ENCODE peak calls at places on chromosomes 16 and 17, in seven cellular contexts. R is DND-41; N is AG04450; O is CD4-positive, CD25-positive, alpha-beta regulatory T cell; J is fibroblast of lung; K is uterus; W is neural progenitor cell. L is an unnamed sample.

GRCh38 chr16:3643095-3643730 is 11.3 kb upstream of the DNASE1 start:
- DNase-seq in R (no peak), N (no peak), O (no peak), J (no peak), K (no peak), W (no peak), L (no peak)

GRCh38 chr17:20263595-20263994 is 203.7 kb downstream of the LGALS9B start:
- DNase-seq in R (no peak), N (no peak), O (no peak), J (peak; percentile 48), K (peak; percentile 53), W (no peak), L (no peak)

GRCh38 chr17:49952209-49952911 is 16.6 kb upstream of the DLX4 start:
- DNase-seq in R (peak; percentile 61), N (peak; percentile 11), O (peak; percentile 56), J (peak; percentile 54), K (peak; percentile 55), W (peak; percentile 91), L (peak; percentile 87)

GRCh38 chr16:86452451-86452850 is 57.9 kb upstream of the FOXF1 start:
- DNase-seq in R (no peak), N (no peak), O (no peak), J (peak; percentile 65), K (no peak), W (no peak), L (no peak)

GRCh38 chr17:38465420-38466345 is 37.4 kb downstream of the ARHGAP23 start:
- DNase-seq in R (no peak), N (no peak), O (no peak), J (no peak), K (peak; percentile 70), W (no peak), L (peak; percentile 83)

GRCh38 chr17:28755486-28755885 is 11.7 kb downstream of the TRAF4 start:
- DNase-seq in R (no peak), N (no peak), O (no peak), J (peak; percentile 56), K (no peak), W (no peak), L (peak; percentile 24)

GRCh38 chr17:51120357-51120738 is 320 bp downstream of the SPAG9 start:
- DNase-seq in R (peak; percentile 50), N (no peak), O (no peak), J (peak; percentile 37), K (no peak), W (no peak), L (no peak)

GRCh38 chr16:9843424-9844013 is 338.7 kb downstream of the GRIN2A start:
- DNase-seq in R (no peak), N (no peak), O (no peak), J (no peak), K (no peak), W (no peak), L (no peak)

GRCh38 chr17:14197582-14197981 is 39.1 kb downstream of the CDRT15 start:
- DNase-seq in R (peak; percentile 32), N (no peak), O (no peak), J (no peak), K (no peak), W (no peak), L (no peak)

GRCh38 chr16:3038896-3039295 is 2.2 kb upstream of the BICDL2 start:
- DNase-seq in R (no peak), N (no peak), O (no peak), J (no peak), K (no peak), W (no peak), L (no peak)

GRCh38 chr16:24635900-24636610 is 93.4 kb upstream of the TNRC6A start:
- DNase-seq in R (no peak), N (peak; percentile 86), O (no peak), J (peak; percentile 96), K (peak; percentile 71), W (no peak), L (peak; percentile 95)

GRCh38 chr16:89547860-89548259 is 12.6 kb upstream of the RPL13 start:
- DNase-seq in R (no peak), N (no peak), O (no peak), J (no peak), K (no peak), W (no peak), L (no peak)

GRCh38 chr16:57133911-57134310 is 41.5 kb downstream of the CPNE2 start:
- DNase-seq in R (no peak), N (no peak), O (no peak), J (no peak), K (no peak), W (no peak), L (peak; percentile 35)

GRCh38 chr16:57039148-57039812 is 49.9 kb downstream of the NLRC5 start:
- DNase-seq in R (peak; percentile 70), N (peak; percentile 49), O (no peak), J (peak; percentile 77), K (no peak), W (no peak), L (no peak)

GRCh38 chr17:38415250-38416194 is 12.7 kb upstream of the ARHGAP23 start:
- DNase-seq in R (peak; percentile 92), N (peak; percentile 26), O (no peak), J (peak; percentile 81), K (no peak), W (peak; percentile 61), L (peak; percentile 58)

GRCh38 chr17:78214016-78214705 is at the start of gene BIRC5:
- DNase-seq in R (peak; percentile 92), N (peak; percentile 23), O (peak; percentile 85), J (peak; percentile 83), K (peak; percentile 82), W (peak; percentile 98), L (peak; percentile 96)

GRCh38 chr17:10192500-10192899 is 5.9 kb downstream of the GAS7 start:
- DNase-seq in R (no peak), N (no peak), O (no peak), J (no peak), K (no peak), W (no peak), L (no peak)

GRCh38 chr16:88005968-88006367 is 54.7 kb downstream of the BANP start:
- DNase-seq in R (no peak), N (no peak), O (no peak), J (no peak), K (no peak), W (no peak), L (no peak)

GRCh38 chr17:44766409-44767038 is 7.7 kb downstream of the ADAM11 start:
- DNase-seq in R (no peak), N (no peak), O (no peak), J (no peak), K (no peak), W (no peak), L (no peak)

GRCh38 chr17:7046127-7046724 is 2.3 kb upstream of the SLC16A11 start:
- DNase-seq in R (no peak), N (no peak), O (peak; percentile 35), J (no peak), K (no peak), W (peak; percentile 54), L (peak; percentile 92)

GRCh38 chr17:67713169-67713568 is 4.6 kb upstream of the NOL11 start:
- DNase-seq in R (no peak), N (no peak), O (no peak), J (no peak), K (no peak), W (no peak), L (no peak)

GRCh38 chr17:67712375-67712774 is 5.4 kb upstream of the NOL11 start:
- DNase-seq in R (no peak), N (no peak), O (no peak), J (no peak), K (no peak), W (no peak), L (no peak)

GRCh38 chr17:67707442-67707841 is 10.3 kb upstream of the NOL11 start:
- DNase-seq in R (no peak), N (no peak), O (no peak), J (no peak), K (no peak), W (no peak), L (no peak)

GRCh38 chr17:67708378-67708777 is 9.4 kb upstream of the NOL11 start:
- DNase-seq in R (no peak), N (no peak), O (no peak), J (no peak), K (no peak), W (no peak), L (no peak)

DNA sequence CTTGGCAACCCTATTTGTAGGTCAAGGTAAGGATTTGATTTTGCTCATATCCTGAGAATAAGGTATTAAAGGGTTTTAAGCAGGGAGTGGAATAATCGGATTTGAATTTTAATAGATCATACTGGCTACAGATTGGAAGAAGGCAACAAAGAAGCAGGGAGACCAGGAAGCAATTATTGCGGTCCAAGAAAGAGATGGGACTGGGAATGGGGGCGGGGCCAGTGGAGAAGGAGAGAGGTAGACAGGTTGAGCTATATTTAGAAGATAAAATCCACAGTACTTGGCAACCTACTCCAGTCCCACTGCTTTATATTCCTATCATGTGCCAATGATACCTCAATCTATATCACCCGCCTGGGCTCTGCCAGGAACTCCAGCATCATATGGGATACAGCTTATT is 5.8 kb upstream of the NOL11 start:
- DNase-seq in R (no peak), N (no peak), O (no peak), J (no peak), K (no peak), W (no peak), L (no peak)
- H3K27ac ChIP-seq in R (no peak overlapping the region), N (no peak overlapping the region), O (no peak overlapping the region), J (no peak overlapping the region), K (no peak overlapping the region), W (no peak overlapping the region), L (no peak overlapping the region)

GRCh38 chr16:55949518-55949917 is 74.3 kb upstream of the CES5A start:
- DNase-seq in R (no peak), N (no peak), O (no peak), J (no peak), K (no peak), W (no peak), L (no peak)
- H3K27ac ChIP-seq in R (no peak overlapping the region), N (no peak overlapping the region), O (no peak overlapping the region), J (no peak overlapping the region), K (no peak overlapping the region), W (no peak overlapping the region), L (no peak overlapping the region)

GRCh38 chr17:12664894-12665262 is 812 bp upstream of the MYOCD start:
- DNase-seq in R (no peak), N (no peak), O (no peak), J (no peak), K (no peak), W (peak; percentile 22), L (no peak)
- H3K27ac ChIP-seq in R (no peak overlapping the region), N (peak overlapping the region; percentile 52), O (no peak overlapping the region), J (no peak overlapping the region), K (peak overlapping the region; percentile 89), W (no peak overlapping the region), L (no peak overlapping the region)

DNA sequence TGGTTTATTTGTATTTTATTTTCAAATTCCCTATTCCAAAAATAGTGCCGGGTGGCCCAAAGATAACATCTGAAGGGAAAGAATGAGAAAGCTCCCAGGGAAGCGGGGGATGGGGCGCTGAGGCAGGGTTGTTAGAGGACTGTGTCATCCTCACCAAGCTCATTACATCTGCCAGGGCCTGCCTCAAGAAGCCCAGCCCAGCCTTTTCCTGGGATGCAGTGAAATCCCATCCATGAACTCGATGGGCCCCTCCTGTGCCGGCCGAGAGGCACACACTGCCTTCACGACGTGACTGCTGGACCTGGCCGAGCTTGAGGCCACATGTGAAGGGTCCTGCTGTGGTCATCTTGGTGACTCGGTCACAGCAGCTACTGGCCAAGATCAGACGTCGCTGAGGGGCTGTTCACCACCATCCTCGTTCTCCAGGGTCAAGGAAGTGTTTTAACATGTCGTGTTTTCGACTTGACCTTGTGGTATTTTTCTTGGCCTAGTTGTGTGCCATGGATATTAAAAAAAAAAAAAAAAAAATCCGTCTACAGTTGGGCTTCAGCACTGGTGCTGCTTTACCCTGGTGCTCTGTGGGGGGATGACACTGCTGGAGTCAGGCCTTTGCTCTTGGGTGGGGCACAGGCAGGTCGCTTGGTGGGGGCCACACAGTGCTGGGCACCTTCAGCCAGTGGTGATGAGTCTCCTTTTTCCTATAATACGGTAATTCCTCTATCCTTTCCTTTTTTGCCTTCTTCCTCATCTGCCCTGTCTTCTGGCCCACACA is 4.9 kb downstream of the TIMM22 start:
- DNase-seq in R (no peak), N (no peak), O (no peak), J (peak; percentile 78), K (no peak), W (no peak), L (peak; percentile 84)
- H3K27ac ChIP-seq in R (no peak overlapping the region), N (peak overlapping the region; percentile 92), O (no peak overlapping the region), J (peak overlapping the region; percentile 86), K (peak overlapping the region; percentile 53), W (no peak overlapping the region), L (peak overlapping the region; percentile 47)